ENCODE peak calls at places on chromosomes 5 and 9, in seven cellular contexts. One of them, this sample, is unnamed.

GRCh38 chr5:157750320-157750719 is 6.8 kb downstream of the LSM11 start:
- DNase-seq in hepatic stellate cell: peak
- DNase-seq in posterior cingulate gyrus: no peak
- DNase-seq in T47D: no peak
- DNase-seq in SK-MEL-5: no peak
- DNase-seq in stomach: no peak
- DNase-seq in HuH-7: no peak
- DNase-seq in this sample: no peak

GRCh38 chr5:3197699-3198098 is 397.9 kb upstream of the IRX1 start:
- DNase-seq in hepatic stellate cell: no peak
- DNase-seq in posterior cingulate gyrus: no peak
- DNase-seq in T47D: no peak
- DNase-seq in SK-MEL-5: no peak
- DNase-seq in stomach: no peak
- DNase-seq in HuH-7: no peak
- DNase-seq in this sample: no peak

GRCh38 chr5:151221574-151221973 is 2.3 kb downstream of the CCDC69 start:
- DNase-seq in hepatic stellate cell: peak
- DNase-seq in posterior cingulate gyrus: no peak
- DNase-seq in T47D: no peak
- DNase-seq in SK-MEL-5: no peak
- DNase-seq in stomach: no peak
- DNase-seq in HuH-7: no peak
- DNase-seq in this sample: no peak

GRCh38 chr5:178330791-178331404 is 98.3 kb upstream of the PHYKPL start:
- DNase-seq in hepatic stellate cell: no peak
- DNase-seq in posterior cingulate gyrus: no peak
- DNase-seq in T47D: no peak
- DNase-seq in SK-MEL-5: no peak
- DNase-seq in stomach: no peak
- DNase-seq in HuH-7: no peak
- DNase-seq in this sample: no peak

GRCh38 chr5:113271753-113272454 is 162.9 kb downstream of the TSSK1B start:
- DNase-seq in hepatic stellate cell: no peak
- DNase-seq in posterior cingulate gyrus: no peak
- DNase-seq in T47D: no peak
- DNase-seq in SK-MEL-5: no peak
- DNase-seq in stomach: no peak
- DNase-seq in HuH-7: no peak
- DNase-seq in this sample: no peak

GRCh38 chr9:83323148-83323547 is 215.1 kb downstream of the FRMD3 start:
- DNase-seq in hepatic stellate cell: no peak
- DNase-seq in posterior cingulate gyrus: no peak
- DNase-seq in T47D: no peak
- DNase-seq in SK-MEL-5: no peak
- DNase-seq in stomach: no peak
- DNase-seq in HuH-7: no peak
- DNase-seq in this sample: no peak

GRCh38 chr9:70761139-70761538 is 346.7 kb upstream of the KLF9 start:
- DNase-seq in hepatic stellate cell: no peak
- DNase-seq in posterior cingulate gyrus: no peak
- DNase-seq in T47D: no peak
- DNase-seq in SK-MEL-5: no peak
- DNase-seq in stomach: no peak
- DNase-seq in HuH-7: no peak
- DNase-seq in this sample: no peak

GRCh38 chr5:134116291-134116690 is 1.8 kb downstream of the TCF7 start:
- DNase-seq in hepatic stellate cell: no peak
- DNase-seq in posterior cingulate gyrus: no peak
- DNase-seq in T47D: no peak
- DNase-seq in SK-MEL-5: no peak
- DNase-seq in stomach: no peak
- DNase-seq in HuH-7: no peak
- DNase-seq in this sample: no peak

GRCh38 chr5:157915638-157916037 is 56.7 kb upstream of the CLINT1 start:
- DNase-seq in hepatic stellate cell: no peak
- DNase-seq in posterior cingulate gyrus: peak
- DNase-seq in T47D: no peak
- DNase-seq in SK-MEL-5: peak
- DNase-seq in stomach: peak
- DNase-seq in HuH-7: no peak
- DNase-seq in this sample: no peak

GRCh38 chr9:83677596-83677995 is 30.2 kb downstream of the UBQLN1 start:
- DNase-seq in hepatic stellate cell: no peak
- DNase-seq in posterior cingulate gyrus: no peak
- DNase-seq in T47D: no peak
- DNase-seq in SK-MEL-5: no peak
- DNase-seq in stomach: no peak
- DNase-seq in HuH-7: no peak
- DNase-seq in this sample: no peak

GRCh38 chr9:32866292-32866691 is 83.0 kb downstream of the TMEM215 start:
- DNase-seq in hepatic stellate cell: no peak
- DNase-seq in posterior cingulate gyrus: no peak
- DNase-seq in T47D: no peak
- DNase-seq in SK-MEL-5: no peak
- DNase-seq in stomach: no peak
- DNase-seq in HuH-7: no peak
- DNase-seq in this sample: no peak

GRCh38 chr5:8953911-8954310 is 592.0 kb downstream of the SEMA5A start:
- DNase-seq in hepatic stellate cell: no peak
- DNase-seq in posterior cingulate gyrus: no peak
- DNase-seq in T47D: no peak
- DNase-seq in SK-MEL-5: no peak
- DNase-seq in stomach: no peak
- DNase-seq in HuH-7: no peak
- DNase-seq in this sample: no peak

GRCh38 chr9:110308504-110309109 is 29.1 kb downstream of the TXNDC8 start:
- DNase-seq in hepatic stellate cell: no peak
- DNase-seq in posterior cingulate gyrus: no peak
- DNase-seq in T47D: no peak
- DNase-seq in SK-MEL-5: no peak
- DNase-seq in stomach: no peak
- DNase-seq in HuH-7: no peak
- DNase-seq in this sample: no peak

GRCh38 chr5:78813286-78813685 is 164.7 kb upstream of the LHFPL2 start:
- DNase-seq in hepatic stellate cell: no peak
- DNase-seq in posterior cingulate gyrus: no peak
- DNase-seq in T47D: no peak
- DNase-seq in SK-MEL-5: no peak
- DNase-seq in stomach: no peak
- DNase-seq in HuH-7: no peak
- DNase-seq in this sample: no peak

GRCh38 chr5:40680741-40681350 is 1.1 kb downstream of the PTGER4 start:
- DNase-seq in hepatic stellate cell: peak
- DNase-seq in posterior cingulate gyrus: no peak
- DNase-seq in T47D: no peak
- DNase-seq in SK-MEL-5: no peak
- DNase-seq in stomach: no peak
- DNase-seq in HuH-7: no peak
- DNase-seq in this sample: no peak

GRCh38 chr5:99808657-99809230 is 726.4 kb upstream of the FAM174A start:
- DNase-seq in hepatic stellate cell: no peak
- DNase-seq in posterior cingulate gyrus: no peak
- DNase-seq in T47D: no peak
- DNase-seq in SK-MEL-5: no peak
- DNase-seq in stomach: no peak
- DNase-seq in HuH-7: no peak
- DNase-seq in this sample: no peak

GRCh38 chr5:56900395-56900794 is 9.0 kb upstream of the SETD9 start:
- DNase-seq in hepatic stellate cell: peak
- DNase-seq in posterior cingulate gyrus: no peak
- DNase-seq in T47D: no peak
- DNase-seq in SK-MEL-5: no peak
- DNase-seq in stomach: no peak
- DNase-seq in HuH-7: no peak
- DNase-seq in this sample: no peak

This sample was measured in Caco-2.